ENCODE peak calls at places on chromosomes 11 and 22, in eight cellular contexts. Z is NCI-H1417; P is IMR-90; B is sciatic nerve; A is activated naive CD8-positive, alpha-beta T cell treated with anti-CD3 and anti-CD28 coated beads, Interleukin-2, amount 10 ng/mL, durations not matched to agents 7 days and 5 days; O is activated CD8-positive, alpha-beta T cell treated with anti-CD3 and anti-CD28 coated beads for 36 hours; H is astrocyte of the spinal cord; R is germinal center. G is an unnamed sample.

GRCh38 chr22:35457729-35458546 is 58.0 kb downstream of the MCM5 start:
- DNase-seq in A (no peak), P (peak), B (no peak), H (no peak), O (no peak), R (no peak), Z (peak), G (no peak)

GRCh38 chr11:88491674-88492073 is 154.1 kb upstream of the CTSC start:
- DNase-seq in P (no peak), A (no peak), B (no peak), O (no peak), Z (no peak), R (no peak), H (no peak), G (no peak)

GRCh38 chr22:33331017-33331416 is 272.8 kb upstream of the SYN3 start:
- DNase-seq in H (no peak), O (no peak), Z (no peak), A (no peak), P (no peak), B (no peak), R (no peak), G (no peak)

GRCh38 chr22:46758867-46759290 is 3.6 kb upstream of the TBC1D22A start:
- DNase-seq in H (peak), Z (peak), A (peak), B (no peak), O (peak), P (peak), R (no peak), G (no peak)

GRCh38 chr11:74749965-74750296 is 1.3 kb downstream of the RNF169 start:
- DNase-seq in P (no peak), O (no peak), R (no peak), Z (no peak), H (no peak), A (no peak), B (no peak), G (no peak)

GRCh38 chr11:46710821-46711269 is 8.2 kb upstream of the F2 start:
- DNase-seq in O (no peak), B (no peak), Z (no peak), P (peak), A (no peak), R (no peak), H (peak), G (no peak)

GRCh38 chr11:83002522-83002921 is 69.2 kb downstream of the RAB30 start:
- DNase-seq in A (no peak), B (no peak), O (no peak), P (no peak), Z (no peak), H (no peak), R (no peak), G (no peak)

GRCh38 chr11:27291302-27291889 is 71.6 kb downstream of the CCDC34 start:
- DNase-seq in P (no peak), R (no peak), H (no peak), Z (peak), B (no peak), O (peak), A (no peak), G (no peak)

GRCh38 chr11:104000798-104001197 is 35.6 kb upstream of the DDI1 start:
- DNase-seq in O (no peak), P (peak), A (no peak), H (peak), R (no peak), Z (no peak), B (no peak), G (no peak)